ENCODE peak calls at places on chromosome 21, in ten cellular contexts. P is aorta; L is adrenal gland; J is fibroblast of lung; A is CD8-positive, alpha-beta memory T cell; T is uterus; U is psoas muscle; M is lower lobe of right lung; N is tibial artery; O is left lung. E is an unnamed sample. For H3K9me3, the result is how much of the 10 kb centered on the place peaks cover.

GRCh38 chr21:16058896-16059295 is 329.1 kb downstream of the USP25 start:
- DNase-seq in U (no peak), P (no peak), T (no peak), N (no peak), A (no peak), J (peak), M (no peak), O (no peak), L (no peak), E (no peak)

GRCh38 chr21:28675265-28676041 is 317.2 kb downstream of the LTN1 start:
- DNase-seq in M (no peak), T (peak), N (no peak), O (no peak), L (no peak), A (no peak), P (no peak), J (peak), U (no peak), E (no peak)

GRCh38 chr21:34935452-34935851 is 113.7 kb downstream of the RUNX1 start:
- DNase-seq in M (no peak), N (no peak), A (no peak), U (no peak), T (no peak), L (no peak), J (peak), O (no peak), P (no peak), E (no peak)

GRCh38 chr21:28333455-28334108 is 659.1 kb downstream of the LTN1 start:
- DNase-seq in O (no peak), J (peak), U (no peak), M (no peak), A (no peak), P (no peak), L (no peak), N (no peak), T (no peak), E (no peak)

GRCh38 chr21:31518580-31518979 is 140.9 kb upstream of the SOD1 start:
- DNase-seq in M (no peak), T (no peak), O (no peak), A (no peak), U (no peak), N (no peak), L (no peak), P (no peak), J (no peak), E (no peak)

GRCh38 chr21:41965045-41965444 is 11.2 kb upstream of the C2CD2 start:
- DNase-seq in M (no peak), U (no peak), P (no peak), T (no peak), J (no peak), O (no peak), L (no peak), A (no peak), N (no peak), E (no peak)

GRCh38 chr21:44657635-44658183 is at the start of gene KRTAP12-3:
- DNase-seq in A (peak), O (no peak), M (no peak), U (no peak), J (no peak), L (no peak), P (no peak), T (no peak), N (no peak), E (no peak)

GRCh38 chr21:44872266-44872567 is 1.3 kb downstream of the PTTG1IP start:
- DNase-seq in P (no peak), M (no peak), O (no peak), U (no peak), N (no peak), T (no peak), A (no peak), J (no peak), L (no peak), E (no peak)

GRCh38 chr21:42527489-42528158 is 14.0 kb downstream of the SLC37A1 start:
- DNase-seq in O (peak), U (no peak), J (no peak), M (no peak), N (no peak), A (peak), L (peak), P (no peak), T (no peak), E (no peak)

GRCh38 chr21:34351786-34352241 is 12.0 kb upstream of the KCNE2 start:
- DNase-seq in N (no peak), A (peak), P (no peak), L (peak), U (no peak), M (no peak), J (peak), O (no peak), T (no peak), E (no peak)

GRCh38 chr21:43291347-43291950 is 122.6 kb downstream of the CRYAA start:
- DNase-seq in N (no peak), U (peak), J (no peak), M (peak), A (no peak), T (no peak), P (no peak), O (no peak), L (no peak), E (no peak)

GRCh38 chr21:42513151-42513984 is at the start of gene SLC37A1:
- DNase-seq in P (no peak), J (peak), A (peak), N (peak), U (peak), M (peak), O (no peak), T (no peak), L (peak), E (no peak)

GRCh38 chr21:29271927-29272333 is 26.8 kb upstream of the BACH1 start:
- DNase-seq in O (no peak), T (no peak), J (no peak), A (no peak), U (no peak), M (no peak), N (no peak), P (no peak), L (no peak), E (no peak)

GRCh38 chr21:36718951-36719501 is 20.1 kb downstream of the SIM2 start:
- DNase-seq in U (no peak), M (no peak), J (no peak), P (peak), A (no peak), T (no peak), N (peak), L (no peak), O (peak), E (no peak)

DNA sequence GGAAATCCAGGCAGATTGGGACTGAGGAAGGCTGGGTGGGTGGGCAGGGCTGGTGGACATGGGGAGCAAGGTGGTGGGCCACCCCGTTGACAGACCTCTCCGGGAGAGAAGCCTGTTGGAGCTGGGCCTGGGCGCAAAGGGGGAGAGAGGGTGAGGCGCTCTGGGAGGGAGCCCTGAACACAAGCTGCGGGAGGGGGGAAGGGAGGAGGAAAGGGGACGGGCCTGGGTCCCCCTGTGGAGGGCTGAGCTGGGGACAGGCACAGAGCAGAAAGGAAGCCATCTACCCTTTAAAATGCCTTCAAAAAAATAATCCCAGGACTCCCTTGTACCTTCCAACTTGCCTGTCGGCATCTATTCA is 161.8 kb downstream of the PSMG1 start:
- DNase-seq in A (no peak), J (no peak), M (no peak), U (no peak), N (no peak), O (no peak), L (no peak), T (no peak), P (no peak), E (no peak)
- H3K4me3 ChIP-seq in A (no peak), J (no peak), M (no peak), U (no peak), N (no peak), O (no peak), L (no peak), T (no peak), P (no peak), E (no peak)

GRCh38 chr21:38269567-38269917 is 12.8 kb downstream of the KCNJ15 start:
- DNase-seq in P (no peak), T (no peak), L (no peak), A (no peak), O (no peak), N (no peak), M (no peak), U (no peak), J (no peak), E (no peak)
- H3K27ac ChIP-seq in P (no peak), T (no peak), L (no peak), A (no peak), O (peak), N (no peak), M (no peak), U (no peak), J (no peak), E (no peak)

GRCh38 chr21:40830836-40831235 is 16.1 kb downstream of the DSCAM start:
- DNase-seq in O (no peak), M (no peak), T (no peak), J (no peak), N (no peak), A (no peak), L (no peak), U (no peak), P (no peak), E (no peak)
- H3K9me3 ChIP-seq in O (under half), M (under half), T (under half), J (under half), N (under half), A (under half), L (under half), U (under half), P (under half), E (under half)

DNA sequence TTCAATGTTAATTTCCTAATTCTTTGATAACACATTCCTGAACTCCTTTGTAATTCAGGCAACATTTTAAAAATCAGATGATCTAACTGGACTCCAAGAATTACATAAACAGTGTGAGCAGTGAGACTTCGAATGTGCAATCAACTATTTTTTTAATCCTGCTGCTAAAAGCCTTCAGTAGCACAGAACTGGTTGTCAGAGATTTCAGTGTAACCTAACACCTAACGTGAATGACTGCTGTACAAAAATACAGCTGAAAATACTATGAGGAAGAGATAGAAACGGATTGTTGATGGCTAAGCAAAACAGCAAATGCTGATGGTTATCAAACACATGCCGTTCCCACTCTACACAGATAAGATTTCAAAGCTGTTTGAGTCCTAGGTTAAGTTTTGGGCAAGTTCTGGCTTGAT is 46.1 kb downstream of the APP start:
- DNase-seq in P (no peak), T (no peak), U (no peak), L (no peak), J (peak), M (no peak), N (no peak), O (no peak), A (no peak), E (no peak)
- H3K4me3 ChIP-seq in P (no peak), T (no peak), U (no peak), L (no peak), J (no peak), M (no peak), N (no peak), O (no peak), A (no peak), E (no peak)

DNA sequence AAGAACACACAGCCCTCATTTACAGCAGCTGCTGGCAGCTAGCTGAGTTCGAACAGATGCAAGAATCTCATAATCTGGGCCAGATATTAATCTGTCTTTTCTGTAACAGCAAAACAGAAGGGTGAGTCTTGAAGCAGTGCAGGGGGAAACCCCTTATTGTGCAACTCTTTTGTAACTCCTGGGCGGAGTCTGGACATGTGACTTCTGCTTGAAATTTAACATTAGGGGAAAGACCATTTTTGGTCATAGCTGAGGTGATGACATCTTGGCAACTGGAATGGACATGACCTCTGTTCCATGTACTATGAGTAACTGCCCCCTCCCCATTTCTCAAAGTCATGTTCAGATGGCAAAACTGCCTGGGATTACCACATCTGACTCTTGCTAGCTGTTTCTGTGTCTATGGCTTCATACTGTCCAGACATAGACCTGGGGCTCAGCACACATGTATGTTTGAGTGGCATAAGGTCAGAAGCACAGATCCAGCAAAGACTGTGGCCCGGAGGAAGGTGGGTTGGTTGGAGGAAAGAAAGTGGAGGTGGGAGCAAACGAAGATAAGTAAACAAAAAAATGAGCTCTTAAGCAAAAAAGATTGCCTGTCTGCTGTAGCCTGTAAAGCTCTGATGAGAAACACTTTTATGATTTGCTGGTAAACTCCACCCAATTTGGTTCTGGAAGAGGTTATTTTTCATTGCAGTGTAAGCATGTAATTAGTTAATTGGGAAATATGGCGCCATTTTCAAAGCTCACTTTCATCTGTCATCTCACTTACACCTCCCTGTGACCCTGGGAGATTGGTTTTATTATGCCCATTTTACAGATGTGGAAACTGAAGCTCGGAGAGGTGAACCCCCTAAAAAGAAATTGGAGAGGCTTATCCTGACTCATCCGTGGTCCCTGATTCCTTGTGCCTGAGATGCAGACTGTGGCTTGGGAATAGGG is 26.1 kb downstream of the ETS2 start:
- DNase-seq in L (peak), M (peak), J (peak), O (peak), N (peak), P (no peak), U (peak), T (peak), A (peak), E (peak)
- H3K27ac ChIP-seq in L (no peak), M (peak), J (peak), O (peak), N (peak), P (no peak), U (peak), T (peak), A (no peak), E (peak)

GRCh38 chr21:45962531-45963224 is 18.9 kb upstream of the COL6A1 start:
- DNase-seq in L (no peak), T (peak), J (no peak), A (no peak), U (no peak), N (no peak), M (no peak), O (no peak), P (no peak), E (no peak)
- H3K9me3 ChIP-seq in L (under half), T (under half), J (under half), A (under half), U (under half), N (under half), M (under half), O (under half), P (under half), E (under half)

GRCh38 chr21:33027401-33028185 is 1.9 kb downstream of the OLIG2 start:
- DNase-seq in P (no peak), U (no peak), M (no peak), J (no peak), L (no peak), T (no peak), O (no peak), N (no peak), A (no peak), E (no peak)
- H3K4me3 ChIP-seq in P (no peak), U (no peak), M (no peak), J (no peak), L (no peak), T (no peak), O (no peak), N (no peak), A (no peak), E (no peak)

E was measured in SJSA1.